ENCODE peak calls at places on chromosomes 6 and 20, in seven cellular contexts. F, P, W, K, E, V and R are unnamed samples.

GRCh38 chr6:24517659-24518538 is 23.1 kb downstream of the ALDH5A1 start:
- DNase-seq in P (no peak), W (no peak), K (no peak), V (no peak), F (no peak), E (no peak), R (no peak)

GRCh38 chr6:127520061-127520460 is 926 bp upstream of the MTCL3 start:
- DNase-seq in P (peak), K (peak), W (no peak), E (no peak), V (no peak), F (no peak), R (no peak)

GRCh38 chr20:50799890-50800550 is 5.2 kb downstream of the BCAS4 start:
- DNase-seq in K (no peak), V (no peak), F (no peak), P (no peak), W (no peak), E (no peak), R (no peak)

GRCh38 chr6:133468591-133468990 is 227.4 kb downstream of the EYA4 start:
- DNase-seq in K (no peak), E (no peak), F (no peak), W (no peak), V (no peak), P (no peak), R (no peak)

GRCh38 chr6:152531659-152532058 is 105.5 kb downstream of the SYNE1 start:
- DNase-seq in V (no peak), W (no peak), K (no peak), F (no peak), P (no peak), E (no peak), R (no peak)

GRCh38 chr20:17803765-17804164 is 104.0 kb downstream of the BANF2 start:
- DNase-seq in E (no peak), K (no peak), P (no peak), V (no peak), F (no peak), W (no peak), R (no peak)

GRCh38 chr6:73079611-73079955 is 145.7 kb downstream of the KHDC1L start:
- DNase-seq in P (peak), F (no peak), V (no peak), E (peak), K (peak), W (no peak), R (peak)

GRCh38 chr20:33673411-33674293 is 576 bp downstream of the NECAB3 start:
- DNase-seq in W (no peak), E (peak), F (peak), P (no peak), V (peak), K (peak), R (no peak)

GRCh38 chr6:140987364-140988135 is 1145.2 kb upstream of the GJE1 start:
- DNase-seq in E (no peak), F (no peak), W (no peak), V (no peak), P (no peak), K (no peak), R (no peak)

GRCh38 chr6:88916615-88917198 is 46.7 kb downstream of the RNGTT start:
- DNase-seq in F (no peak), V (no peak), P (no peak), K (no peak), E (peak), W (no peak), R (peak)

GRCh38 chr6:108117427-108118358 is 43.2 kb upstream of the OSTM1 start:
- DNase-seq in F (peak), W (peak), K (peak), V (no peak), E (no peak), P (no peak), R (no peak)

GRCh38 chr6:37946021-37946420 is 126.5 kb downstream of the ZFAND3 start:
- DNase-seq in K (no peak), P (no peak), F (no peak), V (no peak), E (no peak), W (no peak), R (no peak)

GRCh38 chr6:5998236-5998635 is 8.5 kb downstream of the NRN1 start:
- DNase-seq in V (no peak), W (no peak), K (no peak), E (no peak), P (no peak), F (no peak), R (no peak)

GRCh38 chr6:5996701-5997419 is 9.9 kb downstream of the NRN1 start:
- DNase-seq in K (no peak), F (no peak), V (no peak), E (no peak), P (peak), W (no peak), R (no peak)

GRCh38 chr6:5999688-6000608 is 6.8 kb downstream of the NRN1 start:
- DNase-seq in K (no peak), W (no peak), F (no peak), V (no peak), P (no peak), E (no peak), R (no peak)

GRCh38 chr6:5997420-5998093 is 9.2 kb downstream of the NRN1 start:
- DNase-seq in W (no peak), K (no peak), P (no peak), V (no peak), F (no peak), E (no peak), R (no peak)

GRCh38 chr6:5998741-5999687 is 7.7 kb downstream of the NRN1 start:
- DNase-seq in P (no peak), V (no peak), F (no peak), E (no peak), W (no peak), K (no peak), R (no peak)
- H3K4me3 ChIP-seq in P (peak), V (no peak), F (no peak), E (no peak), W (no peak), K (peak), R (no peak)

GRCh38 chr6:123770247-123770949 is 33.3 kb upstream of the NKAIN2 start:
- DNase-seq in K (peak), P (no peak), F (no peak), V (no peak), E (no peak), W (no peak), R (no peak)
- TF ChIP-seq CTCF in K (no peak), P (no peak), F (no peak), V (no peak), E (no peak), W (no peak), R (no peak)

GRCh38 chr6:33692760-33693158 is 18.7 kb downstream of the UQCC2 start:
- DNase-seq in V (no peak), E (no peak), K (peak), P (peak), F (no peak), W (peak), R (peak)

GRCh38 chr6:33693186-33694158 is 18.0 kb downstream of the UQCC2 start:
- DNase-seq in E (no peak), P (no peak), W (no peak), F (no peak), V (no peak), K (no peak), R (no peak)

GRCh38 chr6:33691456-33692077 is 19.9 kb downstream of the UQCC2 start:
- DNase-seq in E (no peak), P (no peak), V (no peak), K (no peak), W (no peak), F (no peak), R (no peak)

GRCh38 chr6:33690766-33691165 is 20.7 kb downstream of the UQCC2 start:
- DNase-seq in K (no peak), F (no peak), W (no peak), V (no peak), E (no peak), P (no peak), R (no peak)

DNA sequence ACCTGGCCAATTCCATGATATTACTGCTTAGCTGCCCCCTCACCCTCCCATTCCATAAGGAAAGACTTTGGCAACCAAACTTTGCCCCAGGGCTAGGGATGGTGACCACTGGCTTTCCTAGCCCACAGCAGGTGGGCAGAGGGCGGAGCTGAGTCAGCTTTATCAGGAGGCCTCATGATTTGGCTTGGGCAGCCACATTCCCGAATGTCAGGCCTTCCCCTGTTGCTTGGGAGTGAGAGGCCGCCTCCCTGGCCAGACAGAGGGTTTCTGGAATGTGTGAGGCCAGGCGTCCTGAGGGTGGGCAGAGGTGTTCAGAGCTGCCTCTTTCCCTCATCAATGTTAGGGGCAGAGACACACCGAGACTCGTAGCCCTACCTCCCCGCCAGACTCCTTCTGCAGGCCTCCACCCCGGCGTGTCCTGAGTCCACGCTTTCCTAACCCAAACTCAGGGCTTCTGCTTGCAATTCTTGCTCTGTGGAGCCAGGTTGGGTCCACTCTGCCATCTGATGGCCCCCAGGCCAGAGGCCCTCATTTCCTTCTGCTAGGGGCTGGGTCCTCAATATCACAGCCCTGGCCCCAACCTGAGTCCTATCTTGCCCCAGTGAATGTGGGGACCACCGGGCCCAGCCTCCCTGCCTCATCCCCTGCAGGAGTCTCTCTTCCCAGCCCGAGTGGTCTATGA is 19.3 kb downstream of the UQCC2 start:
- DNase-seq in V (no peak), F (no peak), W (no peak), K (peak), E (peak), P (no peak), R (no peak)
- H3K4me3 ChIP-seq in V (no peak), F (no peak), W (no peak), K (no peak), E (no peak), P (no peak), R (no peak)

GRCh38 chr6:168711666-168712300 is 270.8 kb downstream of the SMOC2 start:
- DNase-seq in F (no peak), P (no peak), K (no peak), E (no peak), W (no peak), V (no peak), R (no peak)

GRCh38 chr6:168713013-168713412 is 272.0 kb downstream of the SMOC2 start:
- DNase-seq in F (no peak), V (no peak), P (no peak), E (no peak), K (no peak), W (no peak), R (no peak)

GRCh38 chr6:168714547-168715260 is 273.7 kb downstream of the SMOC2 start:
- DNase-seq in P (no peak), E (no peak), K (no peak), V (no peak), W (no peak), F (no peak), R (no peak)

GRCh38 chr6:168715643-168716481 is 274.9 kb downstream of the SMOC2 start:
- DNase-seq in F (no peak), K (no peak), E (no peak), W (no peak), V (no peak), P (no peak), R (no peak)

GRCh38 chr6:168713839-168714238 is 272.9 kb downstream of the SMOC2 start:
- DNase-seq in E (peak), F (no peak), W (peak), K (no peak), P (no peak), V (no peak), R (no peak)
- TF ChIP-seq CTCF in E (peak), F (peak), W (peak), K (no peak), P (peak), V (no peak), R (peak)

DNA sequence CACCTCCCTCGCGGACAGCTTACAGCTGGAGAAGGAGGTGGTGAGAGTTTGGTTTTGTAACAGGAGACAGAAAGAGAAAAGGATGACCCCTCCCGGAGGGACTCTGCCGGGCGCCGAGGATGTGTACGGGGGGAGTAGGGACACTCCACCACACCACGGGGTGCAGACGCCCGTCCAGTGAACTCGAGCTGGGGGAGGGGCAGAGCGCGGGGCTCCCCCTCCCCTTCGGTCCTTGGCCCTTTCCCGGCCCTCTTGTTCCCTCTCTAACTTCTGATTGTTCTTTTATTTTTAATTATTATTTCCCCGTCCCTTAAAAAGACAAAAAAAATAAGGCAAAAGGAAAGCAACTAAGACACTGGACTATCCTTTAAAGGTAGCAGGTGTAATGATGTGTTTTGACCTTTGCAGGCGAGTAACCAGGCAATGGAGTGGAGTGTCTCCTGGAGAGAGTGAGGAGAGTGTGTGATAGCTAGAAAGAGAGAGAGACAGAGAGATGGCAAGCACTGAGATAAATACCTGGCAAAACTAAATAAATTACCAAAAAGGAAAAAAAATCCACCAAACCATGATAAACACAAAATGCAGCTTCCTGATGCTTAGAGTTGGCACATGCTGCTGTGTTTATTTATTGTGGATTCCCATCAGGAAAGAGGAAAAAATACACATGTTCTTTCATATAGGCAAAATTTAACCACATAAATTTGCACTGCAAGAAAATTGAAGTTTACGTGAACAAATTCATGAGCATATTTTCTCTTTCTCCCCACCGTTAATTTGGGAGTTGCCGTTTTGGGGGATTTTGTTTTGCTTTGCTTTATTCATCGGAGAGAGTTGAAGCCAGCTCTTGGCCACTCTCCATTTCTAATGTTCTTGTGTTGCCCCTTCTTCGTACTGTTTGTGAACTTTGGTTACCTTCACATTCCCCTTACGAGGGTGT is 1.9 kb downstream of the POU3F2 start:
- DNase-seq in E (no peak), V (no peak), F (no peak), W (no peak), K (no peak), P (no peak), R (no peak)
- H3K4me3 ChIP-seq in E (no peak), V (no peak), F (no peak), W (no peak), K (no peak), P (no peak), R (no peak)

DNA sequence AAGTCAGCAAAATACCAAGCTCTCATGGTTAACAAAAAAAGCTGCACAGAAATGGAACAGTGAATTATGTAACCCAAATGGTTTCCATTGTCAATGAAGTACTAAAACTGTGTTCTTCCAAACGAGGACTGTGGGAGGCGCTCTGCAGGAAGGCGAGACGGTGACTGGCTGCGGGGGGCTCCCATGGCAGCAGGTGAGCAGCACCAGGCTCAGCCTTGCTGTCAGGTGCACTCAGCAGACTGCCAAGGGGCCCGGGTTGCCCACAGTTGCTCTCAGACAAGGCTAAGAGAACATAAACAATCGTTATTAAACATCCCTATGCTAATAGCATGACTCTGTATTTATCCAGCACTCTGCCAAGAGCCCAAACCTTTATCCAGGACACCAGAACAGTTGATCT is 630.3 kb upstream of the ARID1B start:
- DNase-seq in V (no peak), W (no peak), P (no peak), K (no peak), F (no peak), E (no peak), R (no peak)
- TF ChIP-seq CTCF in V (no peak), W (no peak), P (no peak), K (no peak), F (no peak), E (no peak), R (no peak)

DNA sequence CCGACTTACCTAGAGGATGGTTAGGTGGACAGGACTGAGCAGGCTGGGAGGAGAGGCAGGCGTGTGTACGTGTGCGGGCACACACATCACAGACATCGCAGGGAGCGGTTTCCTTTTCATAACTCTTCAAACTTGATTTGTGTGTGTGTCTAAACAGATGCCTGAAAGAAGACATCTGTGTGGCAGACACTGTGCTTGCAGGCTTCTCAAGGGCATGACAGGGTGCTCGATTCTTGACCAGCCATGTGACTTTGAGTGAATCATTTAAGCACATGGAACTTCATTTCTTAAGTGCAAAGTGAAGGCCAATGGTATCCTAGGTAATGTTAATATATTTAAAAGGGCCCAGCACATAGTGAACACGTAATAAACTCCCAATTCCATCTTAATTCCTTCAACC is 186.5 kb downstream of the SCP2D1 start:
- DNase-seq in K (no peak), P (no peak), V (no peak), E (no peak), F (no peak), W (no peak), R (no peak)
- H3K4me3 ChIP-seq in K (no peak), P (no peak), V (no peak), E (no peak), F (no peak), W (no peak), R (no peak)